ENCODE peak calls at places on chromosomes 13 and 19, in five cellular contexts. D is SK-N-SH, I is HCT116, G is HepG2, S is GM23338. O is an unnamed sample.

GRCh38 chr19:28289294-28290063 is 923.5 kb downstream of the UQCRFS1 start:
- DNase-seq in D (peak; percentile 18), I (no peak), G (no peak), S (no peak), O (no peak)

GRCh38 chr19:16435999-16436650 is 35.6 kb downstream of the EPS15L1 start:
- DNase-seq in D (no peak), I (no peak), G (no peak), S (no peak), O (no peak)

GRCh38 chr19:56253737-56254136 is 18.8 kb upstream of the EDDM13 start:
- DNase-seq in D (peak; percentile 61), I (peak; percentile 41), G (peak; percentile 48), S (peak; percentile 46), O (peak; percentile 18)

GRCh38 chr13:72565893-72566292 is 161.5 kb downstream of the MZT1 start:
- DNase-seq in D (peak; percentile 11), I (peak; percentile 10), G (peak; percentile 29), S (peak; percentile 63), O (no peak)

GRCh38 chr13:50915562-50915961 is 6.0 kb downstream of the RNASEH2B start:
- DNase-seq in D (no peak), I (no peak), G (no peak), S (peak; percentile 50), O (no peak)

GRCh38 chr19:14467816-14468215 is 7.3 kb downstream of the PTGER1 start:
- DNase-seq in D (no peak), I (no peak), G (no peak), S (no peak), O (no peak)

GRCh38 chr19:57515218-57515617 is 11.9 kb upstream of the ZNF549 start:
- DNase-seq in D (no peak), I (no peak), G (no peak), S (no peak), O (no peak)

GRCh38 chr19:11659612-11660011 is 62.3 kb downstream of the ZNF627 start:
- DNase-seq in D (peak; percentile 51), I (no peak), G (peak; percentile 15), S (peak; percentile 46), O (no peak)

GRCh38 chr19:48836089-48837017 is at the start of gene HSD17B14:
- DNase-seq in D (peak; percentile 67), I (no peak), G (no peak), S (peak; percentile 90), O (no peak)

GRCh38 chr19:6071840-6072239 is 38.5 kb downstream of the RFX2 start:
- DNase-seq in D (no peak), I (no peak), G (no peak), S (no peak), O (no peak)

GRCh38 chr19:45975296-45975695 is 1.6 kb upstream of the NOVA2 start:
- DNase-seq in D (no peak), I (no peak), G (no peak), S (peak; percentile 51), O (no peak)

GRCh38 chr19:47049307-47049700 is 880 bp upstream of the TMEM160 start:
- DNase-seq in D (no peak), I (no peak), G (no peak), S (peak; percentile 87), O (no peak)

GRCh38 chr13:41563501-41564001 is 106.2 kb downstream of the RGCC start:
- DNase-seq in D (no peak), I (no peak), G (peak; percentile 57), S (no peak), O (no peak)

GRCh38 chr13:34070006-34070405 is 252.1 kb downstream of the RFC3 start:
- DNase-seq in D (no peak), I (no peak), G (no peak), S (no peak), O (no peak)

GRCh38 chr19:5974721-5975387 is 3.1 kb downstream of the RANBP3 start:
- DNase-seq in D (no peak), I (no peak), G (peak; percentile 93), S (no peak), O (no peak)

GRCh38 chr19:27776524-27776923 is 1436.4 kb downstream of the UQCRFS1 start:
- DNase-seq in D (no peak), I (no peak), G (no peak), S (no peak), O (no peak)

GRCh38 chr19:53906211-53907192 is 2.6 kb upstream of the CACNG7 start:
- DNase-seq in D (peak; percentile 85), I (no peak), G (no peak), S (peak; percentile 81), O (no peak)

GRCh38 chr19:47573076-47574026 is at the start of gene ZNF541:
- DNase-seq in D (peak; percentile 88), I (no peak), G (no peak), S (peak; percentile 43), O (no peak)

GRCh38 chr19:3118232-3119070 is 17.4 kb upstream of the GNA15 start:
- DNase-seq in D (no peak), I (no peak), G (no peak), S (no peak), O (no peak)

GRCh38 chr13:40152145-40152544 is 496.7 kb downstream of the COG6 start:
- DNase-seq in D (no peak), I (peak; percentile 54), G (no peak), S (no peak), O (no peak)

GRCh38 chr19:9370747-9371619 is 8.2 kb downstream of the ZNF177 start:
- DNase-seq in D (no peak), I (no peak), G (no peak), S (no peak), O (no peak)

GRCh38 chr19:38184815-38185214 is 39.2 kb downstream of the DPF1 start:
- DNase-seq in D (no peak), I (no peak), G (no peak), S (no peak), O (no peak)

GRCh38 chr13:113740661-113741060 is 18.4 kb upstream of the TMEM255B start:
- DNase-seq in D (no peak), I (no peak), G (no peak), S (no peak), O (no peak)

GRCh38 chr13:87827479-87827878 is 156.3 kb downstream of the SLITRK5 start:
- DNase-seq in D (no peak), I (no peak), G (no peak), S (no peak), O (no peak)

GRCh38 chr13:24218977-24219376 is 58.5 kb downstream of the SPATA13 start:
- DNase-seq in D (no peak), I (no peak), G (no peak), S (no peak), O (no peak)

GRCh38 chr19:35380450-35381124 is 9.7 kb downstream of the GPR42 start:
- DNase-seq in D (no peak), I (no peak), G (peak; percentile 89), S (no peak), O (no peak)
- H3K27ac ChIP-seq in D (no peak overlapping the region), I (no peak overlapping the region), G (peak overlapping the region; percentile 65), S (no peak overlapping the region), O (no peak overlapping the region)

GRCh38 chr19:41311072-41311471 is 1.1 kb downstream of the CCDC97 start:
- DNase-seq in D (no peak), I (no peak), G (no peak), S (no peak), O (no peak)
- H3K36me3 ChIP-seq in D (peaks cover 28% of the 10 kb centered on the region), I (peaks cover 30% of the 10 kb centered on the region), G (peaks cover 30% of the 10 kb centered on the region), S (peaks cover 14% of the 10 kb centered on the region), O (peaks cover 2% of the 10 kb centered on the region)

GRCh38 chr13:89890806-89891205 is 1456.7 kb upstream of the MIR17HG start:
- DNase-seq in D (no peak), I (no peak), G (no peak), S (no peak), O (no peak)
- TF ChIP-seq REST in D (no peak), I (no peak), G (no peak), S (no peak), O (no peak)

GRCh38 chr13:95246292-95247082 is 54.8 kb downstream of the ABCC4 start:
- DNase-seq in D (no peak), I (no peak), G (no peak), S (no peak), O (no peak)

GRCh38 chr13:95243207-95243606 is 58.0 kb downstream of the ABCC4 start:
- DNase-seq in D (no peak), I (no peak), G (no peak), S (no peak), O (no peak)

GRCh38 chr13:95248953-95249352 is 52.3 kb downstream of the ABCC4 start:
- DNase-seq in D (no peak), I (no peak), G (peak; percentile 29), S (no peak), O (no peak)

GRCh38 chr13:95247857-95248256 is 53.4 kb downstream of the ABCC4 start:
- DNase-seq in D (no peak), I (no peak), G (no peak), S (no peak), O (no peak)

DNA sequence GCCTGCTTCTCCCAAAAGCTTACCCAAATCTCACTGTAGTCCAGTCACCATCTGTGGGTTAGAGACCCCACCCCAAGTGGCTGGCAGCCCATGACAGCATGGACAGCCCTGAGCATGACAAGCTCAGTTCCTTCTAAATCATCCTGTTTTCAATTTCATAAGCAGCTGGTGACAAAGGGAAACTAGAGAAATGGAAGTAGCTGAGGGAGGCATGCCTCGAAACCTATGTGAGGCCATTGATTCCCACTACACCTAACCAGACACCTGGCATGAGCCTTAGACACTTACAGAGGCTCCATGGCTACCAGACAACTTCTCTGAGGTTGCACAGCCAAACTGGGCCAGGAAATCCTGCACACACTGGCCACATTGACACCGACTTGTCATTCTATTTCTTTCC is 56.2 kb downstream of the ABCC4 start:
- DNase-seq in D (no peak), I (no peak), G (no peak), S (no peak), O (no peak)
- H3K27ac ChIP-seq in D (no peak overlapping the region), I (no peak overlapping the region), G (no peak overlapping the region), S (no peak overlapping the region), O (peak overlapping the region; percentile 54)

GRCh38 chr13:110448677-110449076 is 112.8 kb downstream of the RAB20 start:
- DNase-seq in D (no peak), I (no peak), G (no peak), S (no peak), O (no peak)
- H3K36me3 ChIP-seq in D (peaks cover 6% of the 10 kb centered on the region), I (no peaks in the 10 kb centered on the region), G (no peaks in the 10 kb centered on the region), S (peaks cover 5% of the 10 kb centered on the region), O (no peaks in the 10 kb centered on the region)

O was measured in Panc1.